ENCODE peak calls at places on chromosome 10, in four cellular contexts. One of them, this sample, is unnamed.

GRCh38 chr10:5538446-5538845 is 13.7 kb downstream of the CALML3 start:
- DNase-seq in K562: no peak
- DNase-seq in WTC11: no peak
- DNase-seq in HepG2: no peak
- DNase-seq in this sample: no peak

GRCh38 chr10:69816963-69817605 is 15.4 kb downstream of the COL13A1 start:
- DNase-seq in HepG2: no peak
- DNase-seq in K562: no peak
- DNase-seq in WTC11: no peak
- DNase-seq in this sample: no peak

GRCh38 chr10:75404335-75405200 is 3.0 kb upstream of the ZNF503 start:
- DNase-seq in K562: no peak
- DNase-seq in WTC11: peak
- DNase-seq in HepG2: peak
- DNase-seq in this sample: no peak

GRCh38 chr10:132516771-132517725 is 20.5 kb upstream of the INPP5A start:
- DNase-seq in HepG2: peak
- DNase-seq in WTC11: peak
- DNase-seq in K562: peak
- DNase-seq in this sample: no peak

GRCh38 chr10:42926831-42927230 is 144.2 kb downstream of the BMS1 start:
- DNase-seq in K562: no peak
- DNase-seq in WTC11: peak
- DNase-seq in HepG2: no peak
- DNase-seq in this sample: no peak

GRCh38 chr10:34006471-34006870 is 672.0 kb upstream of the NRP1 start:
- DNase-seq in HepG2: peak
- DNase-seq in K562: no peak
- DNase-seq in WTC11: no peak
- DNase-seq in this sample: no peak

GRCh38 chr10:115355162-115355760 is 262.1 kb downstream of the ATRNL1 start:
- DNase-seq in HepG2: peak
- DNase-seq in K562: peak
- DNase-seq in WTC11: peak
- DNase-seq in this sample: peak

GRCh38 chr10:124869941-124870340 is 68.3 kb downstream of the ABRAXAS2 start:
- DNase-seq in WTC11: no peak
- DNase-seq in K562: no peak
- DNase-seq in HepG2: no peak
- DNase-seq in this sample: no peak

GRCh38 chr10:69636626-69637550 is 6.8 kb downstream of the FAM241B start:
- DNase-seq in HepG2: no peak
- DNase-seq in WTC11: peak
- DNase-seq in K562: no peak
- DNase-seq in this sample: no peak

GRCh38 chr10:113056468-113057021 is 106.5 kb downstream of the TCF7L2 start:
- DNase-seq in K562: no peak
- DNase-seq in WTC11: no peak
- DNase-seq in HepG2: no peak
- DNase-seq in this sample: no peak

GRCh38 chr10:88118769-88119559 is 255.5 kb downstream of the PTEN start:
- DNase-seq in HepG2: no peak
- DNase-seq in K562: no peak
- DNase-seq in WTC11: no peak
- DNase-seq in this sample: no peak

GRCh38 chr10:105391670-105392331 is 750.7 kb downstream of the SORCS3 start:
- DNase-seq in WTC11: no peak
- DNase-seq in K562: no peak
- DNase-seq in HepG2: no peak
- DNase-seq in this sample: no peak

GRCh38 chr10:102632394-102633062 is 11.8 kb upstream of the TRIM8 start:
- DNase-seq in HepG2: no peak
- DNase-seq in K562: no peak
- DNase-seq in WTC11: no peak
- DNase-seq in this sample: no peak

DNA sequence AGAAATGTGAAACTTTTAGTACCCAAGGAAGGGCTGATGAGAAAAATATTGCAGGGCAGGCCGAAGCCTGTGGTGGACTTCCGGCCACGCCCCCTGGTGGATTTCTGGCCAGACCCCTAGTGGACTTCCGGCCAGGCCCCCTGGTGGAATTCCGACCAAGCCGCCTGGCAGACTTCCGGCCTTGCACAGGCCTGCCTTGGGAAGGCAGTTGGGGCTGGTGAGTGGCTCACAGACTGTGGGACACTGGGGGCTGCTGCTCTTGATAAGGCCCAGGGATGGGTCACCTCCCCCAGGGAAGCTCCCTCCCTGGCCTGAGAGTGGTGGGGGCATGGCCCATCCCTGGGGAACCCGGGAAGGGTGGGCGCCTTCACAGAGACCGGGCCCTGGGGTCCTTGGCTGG is 116.4 kb upstream of the MKI67 start:
- DNase-seq in WTC11: peak
- DNase-seq in HepG2: no peak
- DNase-seq in K562: no peak
- DNase-seq in this sample: no peak
- TF ChIP-seq CBFB in WTC11: no peak
- TF ChIP-seq CBFB in HepG2: no peak
- TF ChIP-seq CBFB in K562: no peak
- TF ChIP-seq CBFB in this sample: no peak

DNA sequence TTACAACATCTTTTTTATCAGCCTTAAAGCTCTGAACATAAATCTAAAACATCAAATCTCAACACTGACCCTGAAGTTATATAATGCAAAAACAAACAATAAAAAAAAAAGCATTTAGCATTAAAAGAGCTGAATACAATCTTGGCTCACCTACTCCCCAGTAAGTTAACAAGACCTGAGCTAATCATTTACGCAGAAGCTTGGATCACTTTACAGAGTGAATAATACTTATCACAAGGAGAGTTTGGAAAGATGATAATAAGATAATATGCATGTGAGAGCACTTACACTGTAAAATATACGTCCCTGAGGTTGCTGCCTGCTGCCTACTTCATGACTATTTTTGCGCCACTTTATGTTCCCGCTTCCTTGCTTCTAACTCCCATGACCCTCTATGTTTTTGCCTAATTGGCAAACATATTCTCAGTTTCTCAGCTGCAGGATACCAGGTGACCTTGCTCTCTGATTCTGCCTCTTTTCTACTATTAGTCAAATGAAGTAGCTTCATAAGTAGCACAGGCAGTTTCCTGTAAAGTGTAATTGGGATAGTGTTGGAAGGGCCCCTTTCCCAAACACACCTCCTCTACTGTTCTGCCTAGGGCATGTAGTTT is 333.6 kb downstream of the LRRTM3 start:
- DNase-seq in K562: no peak
- DNase-seq in HepG2: no peak
- DNase-seq in WTC11: no peak
- DNase-seq in this sample: no peak
- TF ChIP-seq CBFB in K562: no peak
- TF ChIP-seq CBFB in HepG2: no peak
- TF ChIP-seq CBFB in WTC11: no peak
- TF ChIP-seq CBFB in this sample: no peak

GRCh38 chr10:91210435-91210834 is 10.0 kb upstream of the PCGF5 start:
- DNase-seq in HepG2: peak
- DNase-seq in K562: no peak
- DNase-seq in WTC11: no peak
- DNase-seq in this sample: no peak
- TF ChIP-seq CBFB in HepG2: no peak
- TF ChIP-seq CBFB in K562: no peak
- TF ChIP-seq CBFB in WTC11: no peak
- TF ChIP-seq CBFB in this sample: no peak

DNA sequence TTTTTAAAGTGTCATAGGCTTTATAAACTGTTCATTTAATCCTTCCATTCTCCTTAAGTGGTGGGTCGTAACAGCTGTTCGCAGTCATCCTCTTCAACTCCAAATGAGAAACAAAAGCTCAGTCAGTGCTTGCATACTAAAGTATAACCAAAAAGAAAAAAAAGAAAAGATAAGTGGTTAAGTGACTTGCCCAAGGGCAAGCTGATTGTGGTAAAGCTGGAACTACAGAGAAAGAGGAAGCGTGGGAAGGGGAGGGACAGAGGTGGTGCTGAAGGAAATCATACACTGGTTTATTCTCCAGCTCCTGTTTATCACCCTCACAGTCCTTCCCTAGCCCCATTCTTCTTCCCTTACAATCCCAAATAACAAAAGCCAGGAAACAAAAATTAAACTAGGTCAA is 29.6 kb downstream of the IDE start:
- DNase-seq in HepG2: no peak
- DNase-seq in K562: no peak
- DNase-seq in WTC11: no peak
- DNase-seq in this sample: peak
- TF ChIP-seq CBFB in HepG2: no peak
- TF ChIP-seq CBFB in K562: no peak
- TF ChIP-seq CBFB in WTC11: no peak
- TF ChIP-seq CBFB in this sample: no peak

GRCh38 chr10:26556756-26557640 is 118.9 kb downstream of the APBB1IP start:
- DNase-seq in K562: peak
- DNase-seq in WTC11: no peak
- DNase-seq in HepG2: peak
- DNase-seq in this sample: no peak
- TF ChIP-seq CBFB in K562: no peak
- TF ChIP-seq CBFB in WTC11: no peak
- TF ChIP-seq CBFB in HepG2: no peak
- TF ChIP-seq CBFB in this sample: no peak

DNA sequence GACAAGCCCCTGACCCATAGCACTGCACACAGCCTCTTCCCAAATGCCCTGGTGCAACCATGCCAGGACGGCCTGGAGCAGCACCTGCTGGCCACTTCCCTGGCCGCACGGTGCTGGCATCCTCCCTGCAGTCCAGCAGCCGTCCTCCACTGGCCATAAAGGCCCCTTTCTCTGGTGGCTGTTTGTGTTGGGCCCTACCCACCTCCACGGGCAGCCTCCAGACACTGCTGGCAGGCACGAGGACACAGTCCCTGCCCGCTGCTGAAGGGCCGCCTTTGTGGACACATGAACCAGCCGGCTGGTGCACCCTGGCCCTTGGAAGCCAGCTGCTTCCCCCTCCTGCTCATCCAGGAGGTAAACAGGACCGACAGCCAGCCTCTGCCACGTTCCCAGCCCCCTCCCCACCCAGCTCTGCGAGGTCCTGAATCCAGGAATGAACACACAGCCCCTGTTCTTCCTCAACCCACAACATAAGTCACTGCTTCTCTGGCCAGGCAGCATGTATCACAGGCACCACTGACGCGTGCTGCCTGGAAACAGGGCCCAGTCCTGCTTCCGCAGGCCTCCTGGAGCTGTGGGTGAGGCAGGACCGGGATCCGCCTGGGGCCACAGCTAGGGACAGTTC is 43.8 kb downstream of the SPOCK2 start:
- DNase-seq in WTC11: no peak
- DNase-seq in HepG2: peak
- DNase-seq in K562: no peak
- DNase-seq in this sample: no peak
- TF ChIP-seq CBFB in WTC11: no peak
- TF ChIP-seq CBFB in HepG2: no peak
- TF ChIP-seq CBFB in K562: no peak
- TF ChIP-seq CBFB in this sample: no peak

GRCh38 chr10:11875499-11876281 is 52.5 kb downstream of the PROSER2 start:
- DNase-seq in K562: peak
- DNase-seq in HepG2: peak
- DNase-seq in WTC11: no peak
- DNase-seq in this sample: no peak

GRCh38 chr10:11878776-11879175 is 55.6 kb downstream of the PROSER2 start:
- DNase-seq in K562: no peak
- DNase-seq in WTC11: no peak
- DNase-seq in HepG2: no peak
- DNase-seq in this sample: no peak

GRCh38 chr10:11876805-11877395 is 53.7 kb downstream of the PROSER2 start:
- DNase-seq in HepG2: no peak
- DNase-seq in K562: no peak
- DNase-seq in WTC11: no peak
- DNase-seq in this sample: no peak

GRCh38 chr10:11879387-11880168 is 56.4 kb downstream of the PROSER2 start:
- DNase-seq in K562: peak
- DNase-seq in HepG2: no peak
- DNase-seq in WTC11: no peak
- DNase-seq in this sample: no peak

DNA sequence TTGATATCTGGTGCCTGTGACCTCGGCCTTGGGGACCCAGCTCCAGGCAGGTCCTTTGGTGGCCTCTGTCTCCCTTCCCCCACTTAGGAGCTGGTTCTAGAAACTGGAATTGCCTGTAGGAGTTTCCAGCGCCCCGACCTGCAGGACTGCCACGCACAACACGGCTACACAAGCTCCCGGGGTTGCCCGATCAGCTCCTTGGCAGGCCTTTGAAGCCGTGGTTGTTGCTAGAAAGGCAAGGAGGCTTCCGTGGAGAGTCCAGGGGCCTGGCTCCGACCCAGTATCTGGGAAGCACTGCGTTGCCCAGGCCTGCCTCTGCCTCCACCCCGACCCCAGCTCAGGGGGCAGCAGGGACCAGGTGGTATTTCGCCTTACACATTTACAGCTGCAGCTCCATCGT is 54.4 kb downstream of the PROSER2 start:
- DNase-seq in K562: no peak
- DNase-seq in WTC11: no peak
- DNase-seq in HepG2: no peak
- DNase-seq in this sample: no peak
- TF ChIP-seq CBFB in K562: no peak
- TF ChIP-seq CBFB in WTC11: no peak
- TF ChIP-seq CBFB in HepG2: no peak
- TF ChIP-seq CBFB in this sample: no peak

DNA sequence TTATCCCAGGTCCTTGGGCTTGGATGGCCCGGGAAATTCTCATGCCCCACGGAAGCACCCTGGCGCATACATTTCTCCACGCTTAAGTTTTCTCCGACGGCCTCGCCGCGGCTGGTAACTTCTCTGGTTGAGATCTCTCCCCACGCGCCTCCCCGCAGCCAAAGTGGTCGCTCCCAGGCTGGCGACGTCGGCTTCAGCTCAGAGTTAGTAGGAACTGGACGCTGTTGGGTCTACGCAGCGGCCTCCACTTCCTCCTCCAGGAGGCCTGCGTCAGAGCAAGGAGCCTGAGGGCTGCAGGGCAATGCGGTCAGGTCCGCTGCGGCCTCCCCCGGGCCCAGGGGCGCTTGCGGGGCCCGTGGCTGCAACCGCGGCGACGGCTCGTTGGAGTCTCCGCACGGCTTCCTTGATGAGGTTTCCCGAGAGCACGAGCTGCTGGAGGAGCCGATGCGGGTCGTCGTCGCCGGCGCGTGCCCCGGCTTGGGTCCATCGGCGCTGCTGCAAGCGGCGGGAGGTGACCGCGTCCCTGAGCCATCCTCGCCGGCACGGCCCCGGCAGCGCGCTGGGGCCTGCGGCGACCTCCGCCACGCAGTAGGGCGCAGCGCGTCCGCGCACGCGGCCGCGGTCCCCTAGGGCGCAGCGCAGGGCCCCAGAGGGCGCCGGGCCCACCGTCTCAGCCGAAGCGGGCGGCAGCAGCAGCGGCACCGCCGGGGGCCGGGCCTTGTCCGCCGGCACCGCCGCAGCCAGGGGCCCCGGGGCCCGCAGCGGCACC is 744 bp downstream of the FRAT2 start:
- DNase-seq in HepG2: no peak
- DNase-seq in WTC11: peak
- DNase-seq in K562: peak
- DNase-seq in this sample: no peak
- TF ChIP-seq CBFB in HepG2: no peak
- TF ChIP-seq CBFB in WTC11: no peak
- TF ChIP-seq CBFB in K562: no peak
- TF ChIP-seq CBFB in this sample: no peak

GRCh38 chr10:86815640-86816039 is 59.2 kb downstream of the BMPR1A start:
- DNase-seq in WTC11: no peak
- DNase-seq in K562: no peak
- DNase-seq in HepG2: no peak
- DNase-seq in this sample: no peak
- TF ChIP-seq CBFB in WTC11: no peak
- TF ChIP-seq CBFB in K562: no peak
- TF ChIP-seq CBFB in HepG2: no peak
- TF ChIP-seq CBFB in this sample: no peak

This sample was measured in GM12878.